ENCODE peak calls at places on chromosomes 13 and 19, in eight cellular contexts. T is hepatic stellate cell; M is activated CD4-positive, alpha-beta T cell treated with anti-CD3 and anti-CD28 coated beads, Interleukin-2, amount 50 U/mL, for 48 hours; F is fibroblast of the aortic adventitia; N is occipital lobe; G is fibroblast of lung; Q is B cell; W is sigmoid colon. R is an unnamed sample.

GRCh38 chr13:107121793-107122192 is 553.9 kb upstream of the ARGLU1 start:
- DNase-seq in T (no peak), M (no peak), F (no peak), N (no peak), G (no peak), Q (no peak), W (no peak), R (no peak)

GRCh38 chr19:384801-385169 is 24.2 kb downstream of the C2CD4C start:
- DNase-seq in T (no peak), M (no peak), F (no peak), N (no peak), G (no peak), Q (no peak), W (no peak), R (no peak)

GRCh38 chr13:80131204-80131603 is 209.7 kb downstream of the SPRY2 start:
- DNase-seq in T (peak; percentile 46), M (no peak), F (peak; percentile 70), N (peak; percentile 51), G (peak; percentile 78), Q (no peak), W (peak; percentile 80), R (peak; percentile 1)

GRCh38 chr19:48627211-48627864 is 8.0 kb downstream of the SPHK2 start:
- DNase-seq in T (no peak), M (no peak), F (no peak), N (no peak), G (no peak), Q (no peak), W (peak; percentile 68), R (no peak)

GRCh38 chr19:3387645-3388589 is 21.5 kb downstream of the NFIC start:
- DNase-seq in T (no peak), M (no peak), F (peak; percentile 58), N (peak; percentile 89), G (peak; percentile 85), Q (no peak), W (peak; percentile 96), R (no peak)

GRCh38 chr19:48544856-48545750 is 6.9 kb upstream of the SULT2B1 start:
- DNase-seq in T (no peak), M (no peak), F (no peak), N (no peak), G (no peak), Q (no peak), W (no peak), R (no peak)

GRCh38 chr19:45160870-45161714 is at the start of gene NKPD1:
- DNase-seq in T (no peak), M (no peak), F (no peak), N (no peak), G (no peak), Q (no peak), W (no peak), R (peak; percentile 76)

GRCh38 chr13:75416327-75417005 is 65.5 kb downstream of the TBC1D4 start:
- DNase-seq in T (no peak), M (no peak), F (no peak), N (no peak), G (no peak), Q (no peak), W (no peak), R (no peak)

GRCh38 chr13:113810640-113811039 is 51.6 kb downstream of the TMEM255B start:
- DNase-seq in T (no peak), M (no peak), F (no peak), N (no peak), G (no peak), Q (no peak), W (no peak), R (no peak)

GRCh38 chr19:1468274-1469199 is 10.5 kb downstream of the C19orf25 start:
- DNase-seq in T (no peak), M (peak; percentile 65), F (peak; percentile 41), N (no peak), G (peak; percentile 26), Q (peak; percentile 83), W (no peak), R (no peak)

GRCh38 chr19:7257148-7258041 is 36.8 kb downstream of the INSR start:
- DNase-seq in T (no peak), M (no peak), F (peak; percentile 92), N (no peak), G (peak; percentile 32), Q (no peak), W (peak; percentile 74), R (peak; percentile 96)

GRCh38 chr19:29155683-29156082 is 57.3 kb downstream of the UQCRFS1 start:
- DNase-seq in T (no peak), M (no peak), F (no peak), N (no peak), G (no peak), Q (no peak), W (no peak), R (no peak)

GRCh38 chr13:29887030-29887557 is 36.7 kb upstream of the UBL3 start:
- DNase-seq in T (no peak), M (peak; percentile 8), F (no peak), N (no peak), G (no peak), Q (no peak), W (no peak), R (no peak)

GRCh38 chr13:110713981-110714797 is 689 bp downstream of the ING1 start:
- DNase-seq in T (peak; percentile 29), M (peak; percentile 71), F (peak; percentile 33), N (peak; percentile 48), G (peak; percentile 25), Q (peak; percentile 81), W (peak; percentile 84), R (peak; percentile 73)

GRCh38 chr19:53771133-53771532 is 53.0 kb downstream of the NLRP12 start:
- DNase-seq in T (no peak), M (no peak), F (no peak), N (no peak), G (no peak), Q (no peak), W (no peak), R (peak; percentile 97)

GRCh38 chr19:54905908-54906511 is at the start of gene NCR1:
- DNase-seq in T (no peak), M (no peak), F (no peak), N (no peak), G (no peak), Q (no peak), W (no peak), R (peak; percentile 43)

GRCh38 chr13:41708648-41709175 is 251.4 kb downstream of the RGCC start:
- DNase-seq in T (no peak), M (no peak), F (peak; percentile 73), N (no peak), G (no peak), Q (no peak), W (peak; percentile 55), R (peak; percentile 46)

GRCh38 chr13:58827904-58828303 is 1196.4 kb downstream of the PCDH17 start:
- DNase-seq in T (no peak), M (no peak), F (no peak), N (no peak), G (no peak), Q (no peak), W (no peak), R (no peak)

GRCh38 chr13:114077121-114077937 is 55.1 kb downstream of the RASA3 start:
- DNase-seq in T (no peak), M (no peak), F (no peak), N (no peak), G (no peak), Q (no peak), W (peak; percentile 61), R (no peak)

R was measured in trophoblast cell.